ENCODE peak calls at places on chromosomes 3 and 15, in four cellular contexts. One of them, this sample, is unnamed. For H3K4me1, the result is how much of the 10 kb centered on the place peaks cover.

GRCh38 chr3:141292346-141293058 is 60.9 kb downstream of the PXYLP1 start:
- DNase-seq in testis: no peak
- DNase-seq in thyroid gland: no peak
- DNase-seq in body of pancreas: no peak
- DNase-seq in this sample: no peak

GRCh38 chr15:90095521-90095959 is 6.7 kb downstream of the IDH2 start:
- DNase-seq in body of pancreas: peak
- DNase-seq in thyroid gland: peak
- DNase-seq in testis: no peak
- DNase-seq in this sample: no peak

GRCh38 chr3:130543322-130543721 is 26.3 kb downstream of the COL6A6 start:
- DNase-seq in thyroid gland: no peak
- DNase-seq in body of pancreas: no peak
- DNase-seq in testis: no peak
- DNase-seq in this sample: no peak

GRCh38 chr15:24772709-24773373 is 97.3 kb downstream of the NPAP1 start:
- DNase-seq in testis: peak
- DNase-seq in body of pancreas: peak
- DNase-seq in thyroid gland: peak
- DNase-seq in this sample: peak

GRCh38 chr15:43873651-43874050 is 46.8 kb downstream of the WDR76 start:
- DNase-seq in body of pancreas: no peak
- DNase-seq in thyroid gland: no peak
- DNase-seq in testis: no peak
- DNase-seq in this sample: no peak

GRCh38 chr3:78878011-78878410 is 889.8 kb downstream of the ROBO1 start:
- DNase-seq in testis: no peak
- DNase-seq in body of pancreas: no peak
- DNase-seq in thyroid gland: no peak
- DNase-seq in this sample: no peak

GRCh38 chr15:66886241-66886675 is 179.1 kb upstream of the SMAD3 start:
- DNase-seq in testis: peak
- DNase-seq in body of pancreas: no peak
- DNase-seq in thyroid gland: no peak
- DNase-seq in this sample: no peak

GRCh38 chr3:174955513-174956001 is 96.4 kb downstream of the NAALADL2 start:
- DNase-seq in body of pancreas: no peak
- DNase-seq in testis: no peak
- DNase-seq in thyroid gland: no peak
- DNase-seq in this sample: no peak

GRCh38 chr3:133868166-133868565 is 27.5 kb downstream of the RAB6B start:
- DNase-seq in testis: peak
- DNase-seq in thyroid gland: no peak
- DNase-seq in body of pancreas: no peak
- DNase-seq in this sample: peak

GRCh38 chr3:11626084-11626463 is 17.6 kb downstream of the VGLL4 start:
- DNase-seq in body of pancreas: no peak
- DNase-seq in testis: no peak
- DNase-seq in thyroid gland: no peak
- DNase-seq in this sample: no peak

GRCh38 chr3:122690096-122690495 is 9.5 kb downstream of the PARP14 start:
- DNase-seq in thyroid gland: no peak
- DNase-seq in testis: no peak
- DNase-seq in body of pancreas: no peak
- DNase-seq in this sample: no peak

GRCh38 chr3:184652465-184652864 is 59.4 kb downstream of the MAGEF1 start:
- DNase-seq in thyroid gland: peak
- DNase-seq in body of pancreas: no peak
- DNase-seq in testis: no peak
- DNase-seq in this sample: no peak

GRCh38 chr15:65642588-65642987 is 20.9 kb downstream of the SLC24A1 start:
- DNase-seq in thyroid gland: peak
- DNase-seq in body of pancreas: no peak
- DNase-seq in testis: no peak
- DNase-seq in this sample: no peak

GRCh38 chr15:91491131-91491950 is 362.2 kb upstream of the SLCO3A1 start:
- DNase-seq in body of pancreas: no peak
- DNase-seq in thyroid gland: no peak
- DNase-seq in testis: no peak
- DNase-seq in this sample: no peak

GRCh38 chr3:24237971-24238767 is 256.5 kb downstream of the THRB start:
- DNase-seq in body of pancreas: peak
- DNase-seq in testis: peak
- DNase-seq in thyroid gland: peak
- DNase-seq in this sample: no peak

GRCh38 chr3:155232605-155233004 is 60.9 kb downstream of the STRIT1 start:
- DNase-seq in testis: peak
- DNase-seq in body of pancreas: peak
- DNase-seq in thyroid gland: peak
- DNase-seq in this sample: peak

GRCh38 chr3:107855710-107856109 is 235.1 kb downstream of the CD47 start:
- DNase-seq in body of pancreas: no peak
- DNase-seq in testis: no peak
- DNase-seq in thyroid gland: peak
- DNase-seq in this sample: no peak

DNA sequence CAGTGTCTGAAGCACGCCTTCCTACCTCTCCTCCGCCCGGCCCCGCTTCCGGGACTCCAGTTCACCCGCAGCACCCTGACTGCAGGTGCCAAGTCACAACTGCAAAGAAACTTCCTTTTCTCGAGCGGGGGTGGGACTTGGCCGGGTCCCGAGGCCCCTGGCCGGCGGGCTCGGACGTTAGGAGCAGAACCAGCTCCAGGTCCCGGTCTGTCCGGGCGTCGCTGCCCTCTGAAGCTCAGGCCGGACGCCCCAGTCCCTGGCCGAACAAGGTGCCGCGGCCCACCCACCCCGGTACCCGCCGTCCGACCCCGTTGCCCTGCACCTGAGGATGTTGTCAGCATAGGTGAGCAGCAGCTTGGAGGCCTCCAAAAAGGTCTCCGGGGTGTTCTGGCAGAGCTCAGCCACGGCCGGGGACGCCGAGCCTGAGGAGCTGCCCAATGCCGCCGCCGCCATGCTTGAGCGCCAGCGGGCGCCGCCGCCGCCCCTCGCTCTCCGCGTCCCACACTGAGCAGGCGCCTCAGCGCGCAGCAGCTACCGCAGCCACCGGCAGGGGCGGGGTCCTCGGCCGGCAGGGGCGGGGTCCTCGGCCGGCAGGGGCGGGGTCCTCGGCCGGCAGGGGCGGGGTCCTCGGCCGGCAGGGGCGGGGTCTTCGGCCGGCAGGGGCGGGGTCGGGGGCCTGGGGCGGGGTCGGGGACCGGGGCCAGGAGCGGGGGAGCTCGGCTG is at the start of gene NGLY1:
- DNase-seq in testis: peak
- DNase-seq in body of pancreas: peak
- DNase-seq in thyroid gland: peak
- DNase-seq in this sample: peak
- TF ChIP-seq POLR2A in testis: peak
- TF ChIP-seq POLR2A in body of pancreas: peak
- TF ChIP-seq POLR2A in thyroid gland: peak
- TF ChIP-seq POLR2A in this sample: peak

GRCh38 chr15:60672400-60672799 is 193.5 kb upstream of the ICE2 start:
- DNase-seq in body of pancreas: no peak
- DNase-seq in testis: no peak
- DNase-seq in thyroid gland: no peak
- DNase-seq in this sample: no peak

GRCh38 chr15:60673156-60673555 is 194.2 kb upstream of the ICE2 start:
- DNase-seq in thyroid gland: no peak
- DNase-seq in body of pancreas: no peak
- DNase-seq in testis: no peak
- DNase-seq in this sample: no peak

GRCh38 chr15:60667925-60668324 is 189.0 kb upstream of the ICE2 start:
- DNase-seq in thyroid gland: no peak
- DNase-seq in testis: no peak
- DNase-seq in body of pancreas: no peak
- DNase-seq in this sample: no peak

GRCh38 chr15:60669351-60669750 is 190.4 kb upstream of the ICE2 start:
- DNase-seq in testis: no peak
- DNase-seq in body of pancreas: no peak
- DNase-seq in thyroid gland: no peak
- DNase-seq in this sample: no peak

GRCh38 chr15:60667190-60667868 is 188.4 kb upstream of the ICE2 start:
- DNase-seq in thyroid gland: no peak
- DNase-seq in body of pancreas: no peak
- DNase-seq in testis: no peak
- DNase-seq in this sample: no peak
- H3K27ac ChIP-seq in thyroid gland: no peak
- H3K27ac ChIP-seq in body of pancreas: no peak
- H3K27ac ChIP-seq in testis: no peak
- H3K27ac ChIP-seq in this sample: no peak

DNA sequence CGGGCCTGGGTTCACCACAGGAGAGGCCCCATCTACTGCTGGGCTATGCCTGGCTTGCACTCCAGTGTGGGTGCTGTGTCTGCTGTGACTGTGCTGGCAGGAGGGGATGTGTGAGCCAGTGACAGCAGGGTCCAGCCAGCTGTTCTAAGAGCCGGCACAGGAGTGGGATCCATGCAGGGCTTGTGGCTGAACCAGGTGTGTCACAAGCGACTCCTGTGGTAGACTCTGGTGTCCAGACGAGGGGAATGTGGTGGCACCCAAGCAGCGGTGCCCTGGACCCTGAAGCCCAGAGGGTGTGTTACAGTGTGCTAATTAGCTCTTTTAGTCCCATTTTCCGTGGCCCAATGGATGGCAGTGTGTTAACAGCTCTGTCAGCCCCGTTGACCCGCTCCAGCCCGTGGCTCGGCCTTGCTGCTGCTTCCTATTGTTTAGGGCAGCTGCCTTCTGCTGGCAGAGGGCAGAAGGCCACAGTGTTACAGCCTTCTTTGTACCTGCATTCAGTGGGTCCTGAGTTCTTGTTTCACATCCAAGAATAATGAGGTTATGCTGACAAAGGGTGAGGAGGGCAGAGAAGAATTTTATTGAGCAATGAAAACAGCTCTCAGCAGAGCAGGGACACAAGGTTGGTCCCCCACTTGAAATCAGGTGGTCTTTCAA is 78.5 kb upstream of the RNU6-1 start:
- DNase-seq in testis: no peak
- DNase-seq in body of pancreas: no peak
- DNase-seq in thyroid gland: no peak
- DNase-seq in this sample: no peak
- H3K4me1 ChIP-seq in testis: under half
- H3K4me1 ChIP-seq in body of pancreas: under half
- H3K4me1 ChIP-seq in thyroid gland: half or more
- H3K4me1 ChIP-seq in this sample: under half

GRCh38 chr15:101646652-101647051 is 5.5 kb downstream of the TM2D3 start:
- DNase-seq in thyroid gland: peak
- DNase-seq in testis: peak
- DNase-seq in body of pancreas: no peak
- DNase-seq in this sample: peak

GRCh38 chr15:101642361-101642760 is 9.8 kb downstream of the TM2D3 start:
- DNase-seq in thyroid gland: no peak
- DNase-seq in body of pancreas: no peak
- DNase-seq in testis: no peak
- DNase-seq in this sample: no peak

GRCh38 chr15:101641134-101641764 is 10.9 kb downstream of the TM2D3 start:
- DNase-seq in thyroid gland: peak
- DNase-seq in body of pancreas: peak
- DNase-seq in testis: peak
- DNase-seq in this sample: peak

GRCh38 chr15:101637549-101638318 is 14.4 kb downstream of the TM2D3 start:
- DNase-seq in body of pancreas: no peak
- DNase-seq in testis: no peak
- DNase-seq in thyroid gland: no peak
- DNase-seq in this sample: no peak

GRCh38 chr15:101641894-101642293 is 10.3 kb downstream of the TM2D3 start:
- DNase-seq in body of pancreas: no peak
- DNase-seq in thyroid gland: no peak
- DNase-seq in testis: no peak
- DNase-seq in this sample: no peak
- TF ChIP-seq POLR2A in body of pancreas: no peak
- TF ChIP-seq POLR2A in thyroid gland: no peak
- TF ChIP-seq POLR2A in testis: no peak
- TF ChIP-seq POLR2A in this sample: no peak

GRCh38 chr15:45386974-45387373 is 8.6 kb upstream of the GATM start:
- DNase-seq in body of pancreas: no peak
- DNase-seq in thyroid gland: no peak
- DNase-seq in testis: no peak
- DNase-seq in this sample: no peak
- H3K27ac ChIP-seq in body of pancreas: peak
- H3K27ac ChIP-seq in thyroid gland: peak
- H3K27ac ChIP-seq in testis: peak
- H3K27ac ChIP-seq in this sample: no peak

GRCh38 chr15:73907018-73907394 is 19.3 kb upstream of the LOXL1 start:
- DNase-seq in testis: no peak
- DNase-seq in body of pancreas: no peak
- DNase-seq in thyroid gland: no peak
- DNase-seq in this sample: no peak
- H3K4me1 ChIP-seq in testis: under half
- H3K4me1 ChIP-seq in body of pancreas: under half
- H3K4me1 ChIP-seq in thyroid gland: under half
- H3K4me1 ChIP-seq in this sample: under half

GRCh38 chr3:8485141-8485840 is 16.3 kb upstream of the LMCD1 start:
- DNase-seq in thyroid gland: no peak
- DNase-seq in body of pancreas: no peak
- DNase-seq in testis: no peak
- DNase-seq in this sample: no peak

GRCh38 chr3:8484409-8485140 is 17.0 kb upstream of the LMCD1 start:
- DNase-seq in body of pancreas: no peak
- DNase-seq in thyroid gland: no peak
- DNase-seq in testis: no peak
- DNase-seq in this sample: no peak

GRCh38 chr3:8481380-8481779 is 20.2 kb upstream of the LMCD1 start:
- DNase-seq in thyroid gland: no peak
- DNase-seq in testis: no peak
- DNase-seq in body of pancreas: no peak
- DNase-seq in this sample: no peak

GRCh38 chr3:8482263-8482662 is 19.4 kb upstream of the LMCD1 start:
- DNase-seq in testis: no peak
- DNase-seq in body of pancreas: no peak
- DNase-seq in thyroid gland: no peak
- DNase-seq in this sample: no peak

GRCh38 chr3:8482960-8483665 is 18.5 kb upstream of the LMCD1 start:
- DNase-seq in testis: peak
- DNase-seq in body of pancreas: peak
- DNase-seq in thyroid gland: peak
- DNase-seq in this sample: peak
- TF ChIP-seq POLR2A in testis: no peak
- TF ChIP-seq POLR2A in body of pancreas: no peak
- TF ChIP-seq POLR2A in thyroid gland: no peak
- TF ChIP-seq POLR2A in this sample: no peak

GRCh38 chr3:132550579-132551305 is 46.3 kb upstream of the ACKR4 start:
- DNase-seq in thyroid gland: no peak
- DNase-seq in body of pancreas: no peak
- DNase-seq in testis: no peak
- DNase-seq in this sample: no peak

GRCh38 chr3:132554437-132554836 is 42.6 kb upstream of the ACKR4 start:
- DNase-seq in body of pancreas: peak
- DNase-seq in testis: no peak
- DNase-seq in thyroid gland: peak
- DNase-seq in this sample: peak

GRCh38 chr3:132549169-132549568 is 47.9 kb upstream of the ACKR4 start:
- DNase-seq in thyroid gland: peak
- DNase-seq in body of pancreas: peak
- DNase-seq in testis: no peak
- DNase-seq in this sample: no peak

GRCh38 chr3:132553811-132554210 is 43.3 kb upstream of the ACKR4 start:
- DNase-seq in thyroid gland: no peak
- DNase-seq in testis: no peak
- DNase-seq in body of pancreas: no peak
- DNase-seq in this sample: no peak

GRCh38 chr3:132549890-132550578 is 47.0 kb upstream of the ACKR4 start:
- DNase-seq in body of pancreas: no peak
- DNase-seq in testis: no peak
- DNase-seq in thyroid gland: no peak
- DNase-seq in this sample: no peak
- H3K27ac ChIP-seq in body of pancreas: peak
- H3K27ac ChIP-seq in testis: no peak
- H3K27ac ChIP-seq in thyroid gland: no peak
- H3K27ac ChIP-seq in this sample: peak

This sample was measured in ovary.